ENCODE peak calls at places on chromosomes 5 and 9, in nine cellular contexts. C is GM12878, I is A549, V is IMR-90, F is thyroid gland, N is Peyer's patch, O is H1, L is HCT116, H is adrenal gland. R is an unnamed sample.

GRCh38 chr9:99807276-99807852 is 14.3 kb upstream of the NR4A3 start:
- DNase-seq in H (peak), V (peak), C (no peak), L (no peak), I (peak), N (peak), O (no peak), F (peak), R (peak)

GRCh38 chr5:133895979-133896378 is 72.4 kb downstream of the C5orf15 start:
- DNase-seq in F (no peak), V (no peak), I (no peak), C (no peak), O (no peak), L (no peak), H (no peak), N (no peak), R (no peak)

GRCh38 chr9:130905125-130905901 is 8.7 kb upstream of the QRFP start:
- DNase-seq in O (no peak), N (no peak), V (no peak), I (no peak), L (no peak), C (no peak), F (no peak), H (no peak), R (no peak)

GRCh38 chr9:38029923-38030638 is 38.9 kb downstream of the SHB start:
- DNase-seq in H (no peak), F (no peak), N (no peak), V (no peak), L (no peak), I (no peak), O (no peak), C (no peak), R (no peak)

GRCh38 chr5:135825373-135826220 is 8.9 kb upstream of the SLC25A48 start:
- DNase-seq in N (no peak), L (no peak), F (no peak), C (no peak), I (no peak), O (no peak), V (no peak), H (no peak), R (no peak)

GRCh38 chr9:29432191-29432590 is 1858.9 kb upstream of the C9orf72 start:
- DNase-seq in O (no peak), F (no peak), L (no peak), H (no peak), N (no peak), V (no peak), I (no peak), C (no peak), R (no peak)

GRCh38 chr5:6518298-6519057 is 69.8 kb downstream of the UBE2QL1 start:
- DNase-seq in I (no peak), C (no peak), F (no peak), V (no peak), O (no peak), L (no peak), H (no peak), N (no peak), R (no peak)

GRCh38 chr5:14580037-14581034 is 1.3 kb upstream of the OTULINL start:
- DNase-seq in O (no peak), V (no peak), N (no peak), C (no peak), L (no peak), F (no peak), H (no peak), I (no peak), R (peak)

GRCh38 chr9:131589993-131590392 is 44.7 kb downstream of the PRRT1B start:
- DNase-seq in N (no peak), O (no peak), F (no peak), V (no peak), H (no peak), I (no peak), C (no peak), L (no peak), R (no peak)

GRCh38 chr9:110712955-110713354 is 44.4 kb downstream of the MUSK start:
- DNase-seq in I (no peak), V (peak), O (no peak), F (no peak), H (no peak), N (no peak), C (no peak), L (no peak), R (no peak)

GRCh38 chr5:179860301-179860700 is 1.7 kb upstream of the MRNIP start:
- DNase-seq in N (no peak), V (no peak), L (no peak), I (no peak), C (no peak), H (no peak), O (no peak), F (no peak), R (no peak)

GRCh38 chr5:179862891-179863290 is 4.3 kb upstream of the MRNIP start:
- DNase-seq in F (no peak), L (no peak), O (no peak), I (no peak), V (no peak), C (no peak), N (no peak), H (no peak), R (no peak)

GRCh38 chr5:179862296-179862695 is 3.7 kb upstream of the MRNIP start:
- DNase-seq in I (no peak), C (no peak), H (no peak), L (no peak), V (no peak), N (no peak), O (no peak), F (no peak), R (no peak)

GRCh38 chr5:179858241-179858585 is 404 bp downstream of the MRNIP start:
- DNase-seq in I (peak), V (peak), H (peak), F (peak), C (peak), O (no peak), L (no peak), N (peak), R (no peak)

DNA sequence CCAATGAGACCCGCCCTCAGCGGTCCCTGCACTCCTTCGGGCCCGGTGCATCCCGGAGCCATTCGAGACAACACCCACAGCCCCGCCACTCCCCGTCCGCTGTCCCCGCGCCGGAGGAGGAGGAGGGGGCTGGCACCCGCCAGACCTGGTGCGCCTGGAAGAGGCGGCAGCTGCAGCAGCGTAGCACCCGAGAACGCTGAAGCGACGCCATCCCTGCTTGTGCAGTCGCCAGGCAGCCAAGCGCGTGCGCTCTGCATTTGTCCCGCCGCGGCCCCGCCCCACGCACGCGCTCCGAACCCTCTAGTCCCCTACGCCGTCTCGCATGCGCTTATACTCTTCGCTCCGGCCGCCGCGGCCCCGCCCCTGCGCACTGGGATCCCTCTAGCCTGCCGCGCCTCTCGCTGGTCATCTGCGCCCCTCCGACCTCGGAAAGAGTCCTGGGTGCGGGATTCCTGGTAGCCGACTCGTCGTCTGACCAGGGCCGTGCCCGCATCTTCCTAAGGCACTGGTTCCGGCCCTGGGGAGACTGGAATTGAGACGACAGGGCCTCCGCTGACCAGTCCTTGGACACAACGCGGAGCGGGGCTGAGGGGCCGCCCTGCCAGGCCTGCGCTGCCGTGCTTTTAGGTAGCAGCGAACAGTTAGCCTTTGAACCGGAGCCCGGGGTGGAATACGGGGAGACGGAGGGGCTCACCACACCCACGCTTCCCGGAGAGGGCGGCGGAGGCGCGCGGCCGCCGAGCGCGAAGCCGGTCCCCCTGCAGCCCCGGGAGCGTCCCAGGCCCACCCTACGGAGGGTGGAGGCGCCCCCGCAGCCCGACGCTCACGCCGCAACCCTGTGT is at the start of gene MRNIP:
- DNase-seq in F (peak), N (peak), H (peak), L (peak), V (peak), O (peak), C (peak), I (peak), R (peak)
- TF ChIP-seq POLR2A in F (peak), N (peak), H (peak), L (peak), V (peak), O (peak), C (peak), I (peak), R (peak)

GRCh38 chr5:138490648-138491283 is 25.5 kb downstream of the EGR1 start:
- DNase-seq in H (no peak), O (no peak), L (no peak), V (no peak), N (no peak), F (no peak), C (no peak), I (no peak), R (no peak)

GRCh38 chr5:138491284-138491648 is 26.0 kb downstream of the EGR1 start:
- DNase-seq in L (no peak), N (no peak), F (no peak), I (no peak), H (no peak), V (no peak), C (no peak), O (no peak), R (no peak)

GRCh38 chr5:138489705-138490104 is 24.4 kb downstream of the EGR1 start:
- DNase-seq in L (no peak), N (no peak), I (no peak), V (no peak), F (no peak), O (no peak), H (no peak), C (no peak), R (peak)

GRCh38 chr5:138492552-138493045 is 27.3 kb downstream of the EGR1 start:
- DNase-seq in F (no peak), H (no peak), C (no peak), I (no peak), L (no peak), N (no peak), O (no peak), V (no peak), R (no peak)

DNA sequence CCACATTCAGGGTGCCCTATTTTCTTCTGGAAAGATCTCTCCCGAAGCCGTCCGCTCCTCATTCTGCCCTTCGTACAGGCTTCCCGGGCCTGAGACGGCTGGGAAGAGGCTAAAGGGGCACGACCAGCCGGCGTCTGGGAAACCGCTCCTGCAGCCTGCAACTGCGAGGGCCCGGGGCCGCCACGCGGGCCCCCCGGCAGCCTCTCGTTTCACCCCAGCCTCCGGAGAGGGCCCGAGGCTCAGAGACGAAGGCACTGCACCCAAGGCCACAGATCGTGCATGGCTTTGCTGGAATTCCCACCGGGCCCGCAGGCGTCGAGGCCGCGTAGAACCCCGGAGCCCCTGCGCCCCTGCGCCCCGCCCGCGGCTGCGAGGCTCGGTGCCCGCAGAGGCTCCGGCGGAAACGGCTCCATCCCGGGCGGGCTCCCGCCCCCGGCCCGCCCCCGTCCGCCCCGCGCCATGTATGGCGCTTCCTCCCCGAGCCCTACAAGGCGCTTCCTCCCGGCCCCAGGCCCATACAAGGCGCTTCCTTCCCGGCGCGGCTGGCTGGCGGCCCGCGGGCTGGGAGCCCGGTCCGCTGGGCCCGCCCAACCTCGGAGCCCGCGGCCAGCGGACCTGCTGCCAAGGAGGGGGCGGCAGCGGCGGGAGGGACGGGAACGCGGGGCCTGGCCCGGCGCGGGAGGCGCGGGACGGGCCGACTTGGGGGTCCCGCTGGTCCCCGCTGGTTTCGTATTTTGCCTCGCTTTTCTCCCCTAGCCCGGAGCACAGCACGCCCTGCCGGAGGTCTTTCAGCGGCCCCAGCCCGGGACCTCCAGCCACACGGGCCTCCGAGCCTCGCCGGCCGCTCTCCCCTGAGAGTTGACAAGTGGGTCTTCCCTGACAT is 26.6 kb downstream of the EGR1 start:
- DNase-seq in L (peak), N (peak), F (peak), O (no peak), V (peak), I (peak), H (peak), C (peak), R (peak)
- H3K27ac ChIP-seq in L (peak), N (peak), F (peak), O (no peak), V (peak), I (peak), H (peak), C (no peak), R (peak)

DNA sequence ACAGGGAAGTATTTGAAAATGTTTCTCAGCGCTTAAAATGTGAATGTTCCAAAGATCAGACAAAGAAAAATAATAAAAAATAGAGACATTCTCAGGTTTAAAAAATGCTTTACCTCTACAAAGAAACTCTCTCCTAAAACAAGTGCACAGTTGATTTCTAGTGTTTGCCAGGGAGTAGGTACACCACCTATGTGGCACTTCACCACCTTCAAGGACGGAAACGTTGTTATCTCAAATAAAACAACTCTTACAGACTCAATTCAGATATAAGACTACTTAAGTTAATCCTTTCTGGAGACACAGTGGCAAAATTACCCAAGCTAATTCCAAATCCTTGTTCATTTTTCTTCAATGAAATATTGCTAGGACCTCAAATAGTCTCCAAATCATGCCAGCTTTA is 286.4 kb upstream of the ISL1 start:
- DNase-seq in H (no peak), N (no peak), O (no peak), F (no peak), V (no peak), L (no peak), I (no peak), C (no peak), R (no peak)
- TF ChIP-seq CTCF in H (no peak), N (no peak), O (no peak), F (no peak), V (no peak), L (no peak), I (no peak), C (no peak), R (no peak)

GRCh38 chr9:77851862-77852602 is 179.6 kb downstream of the GNAQ start:
- DNase-seq in V (no peak), L (no peak), O (no peak), H (no peak), F (peak), C (no peak), I (no peak), N (no peak), R (no peak)
- TF ChIP-seq POLR2A in V (no peak), L (no peak), O (no peak), H (no peak), F (no peak), C (no peak), I (no peak), N (no peak), R (no peak)

GRCh38 chr5:173319610-173320100 is 8.6 kb downstream of the STC2 start:
- DNase-seq in V (no peak), C (no peak), L (no peak), F (no peak), N (no peak), I (no peak), H (no peak), O (no peak), R (no peak)
- H3K27ac ChIP-seq in V (peak), C (no peak), L (no peak), F (no peak), N (no peak), I (no peak), H (peak), O (no peak), R (peak)

DNA sequence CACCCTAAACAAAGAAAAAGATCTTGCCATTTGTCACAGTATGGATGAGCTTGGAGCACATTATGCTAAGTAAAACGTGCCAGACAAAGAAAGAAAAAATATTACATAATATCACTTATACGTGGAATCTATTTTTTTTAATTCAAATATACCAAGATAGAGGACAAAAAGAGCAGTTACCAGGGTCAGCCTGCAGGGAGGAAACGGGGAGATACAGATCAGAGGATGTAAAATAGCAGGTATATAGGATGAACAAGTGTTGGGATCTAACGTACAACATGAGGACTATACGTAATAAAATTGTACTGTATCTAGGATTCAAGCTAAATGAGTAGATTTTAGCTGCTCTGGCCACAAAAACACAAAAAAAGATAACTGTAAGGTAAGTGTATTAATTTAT is 247.5 kb downstream of the TMEM161B start:
- DNase-seq in C (no peak), L (no peak), N (no peak), O (no peak), F (no peak), I (no peak), H (no peak), V (no peak), R (no peak)
- TF ChIP-seq CTCF in C (no peak), L (peak), N (no peak), O (no peak), F (no peak), I (no peak), H (no peak), V (no peak), R (no peak)

DNA sequence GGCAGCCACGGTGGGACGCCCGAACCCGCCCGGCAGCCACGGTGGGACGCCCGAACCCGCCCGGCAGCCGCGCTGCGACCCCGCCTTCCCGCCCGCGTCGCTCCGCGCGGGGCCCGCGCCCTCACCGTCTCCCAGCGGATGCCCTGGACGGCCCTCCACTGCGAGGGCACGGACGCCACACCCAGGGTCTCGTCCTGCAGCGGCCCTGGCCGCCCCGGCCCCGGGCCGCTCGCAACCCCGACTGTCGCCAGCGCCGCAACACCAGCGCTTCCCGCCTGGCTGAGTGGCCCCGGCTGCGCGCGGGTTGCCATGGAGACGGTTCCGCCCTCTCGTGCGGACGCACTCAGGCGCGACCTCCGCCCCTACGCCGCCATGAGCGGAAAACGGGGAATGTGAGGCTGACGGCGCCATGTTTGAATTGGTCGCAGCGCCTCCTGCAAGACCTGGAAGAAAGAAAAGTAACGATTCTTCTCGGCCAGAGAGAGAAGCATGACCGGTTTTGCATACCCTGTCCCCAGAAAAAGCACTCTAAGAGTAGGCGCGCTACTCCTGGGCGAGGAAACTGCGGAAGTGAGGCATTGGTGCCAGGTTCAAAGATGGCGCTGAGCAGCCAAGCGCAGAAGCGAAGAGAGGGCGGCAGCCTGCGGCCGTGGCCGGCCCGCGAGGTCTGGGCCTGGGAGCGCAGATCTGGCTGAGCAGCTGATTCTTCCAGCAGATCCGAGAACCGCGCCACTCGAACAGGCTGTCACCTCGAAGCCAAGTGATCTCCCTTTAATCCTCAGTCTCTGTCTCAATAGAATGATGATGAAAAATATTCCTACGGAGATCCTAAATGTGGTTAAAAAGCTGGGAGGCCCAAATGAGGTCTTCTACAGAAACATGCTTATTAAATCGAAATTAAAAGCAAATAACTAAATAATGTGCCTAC is at the start of gene DYNC2I2:
- DNase-seq in O (peak), H (peak), F (peak), C (peak), V (peak), I (peak), L (peak), N (peak), R (peak)
- TF ChIP-seq POLR2A in O (peak), H (peak), F (no peak), C (peak), V (peak), I (peak), L (peak), N (peak), R (peak)

DNA sequence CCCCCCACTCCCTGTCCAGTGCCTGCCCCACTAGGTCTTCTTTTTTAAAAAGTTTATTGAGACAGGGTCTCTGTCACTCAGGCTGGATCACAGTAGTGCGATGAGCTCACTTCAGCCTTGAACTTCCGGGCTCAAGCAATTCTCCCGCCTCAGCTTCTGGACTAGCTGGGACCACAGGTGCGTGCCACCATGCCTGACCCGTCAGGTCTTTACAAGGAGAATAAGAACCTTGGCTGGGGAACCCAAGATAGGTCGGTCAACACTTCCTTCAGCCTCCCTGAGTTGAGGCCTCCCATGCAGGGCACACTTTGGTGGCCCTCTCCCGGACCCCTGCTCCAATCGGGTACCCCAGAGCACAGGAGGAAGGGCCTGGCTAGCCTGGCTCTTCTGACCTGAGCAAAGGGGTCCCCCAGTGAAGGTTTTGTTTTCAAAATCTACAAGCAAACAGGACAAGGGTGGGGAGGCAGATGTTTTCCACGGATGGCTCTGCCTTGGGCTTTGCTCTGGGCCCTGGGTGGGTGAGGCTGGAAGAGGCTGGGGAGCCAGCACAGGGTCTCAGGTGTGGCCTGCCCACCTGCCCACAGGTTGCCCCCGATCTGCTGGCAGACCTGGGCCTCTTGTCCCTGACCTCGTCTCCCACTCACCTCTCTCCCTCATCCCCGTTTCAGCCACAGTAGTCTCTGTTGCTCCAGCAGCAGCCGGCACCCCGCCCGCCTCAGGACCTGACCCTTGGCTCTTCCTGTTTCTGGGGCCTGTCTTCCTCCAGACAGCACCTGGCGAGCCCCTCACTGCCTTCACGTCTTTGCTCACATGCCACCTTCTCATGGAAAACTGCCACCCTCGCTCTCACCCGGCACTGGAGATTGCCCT is 108.7 kb upstream of the PHYKPL start:
- DNase-seq in O (no peak), C (no peak), I (no peak), L (no peak), N (no peak), V (no peak), H (no peak), F (no peak), R (no peak)
- H3K27ac ChIP-seq in O (no peak), C (no peak), I (no peak), L (no peak), N (no peak), V (no peak), H (no peak), F (no peak), R (no peak)

R was measured in uterus.